ENCODE peak calls at places on chromosomes 1 and 21, in six cellular contexts. One of them, this sample, is unnamed.
A peak's percentile ranks its signal among the peaks of the same experiment; 100 is the strongest.

GRCh38 chr21:29300547-29301138 is 1.9 kb downstream of the BACH1 start:
- DNase-seq in spleen: no peak
- DNase-seq in ascending aorta: no peak
- DNase-seq in endodermal cell: no peak
- DNase-seq in body of pancreas: no peak
- DNase-seq in cardiac muscle cell: no peak
- DNase-seq in this sample: no peak

GRCh38 chr1:6414443-6414844 is 5.3 kb downstream of the HES2 start:
- DNase-seq in spleen: no peak
- DNase-seq in cardiac muscle cell: peak; percentile 54
- DNase-seq in ascending aorta: no peak
- DNase-seq in endodermal cell: peak; percentile 90
- DNase-seq in body of pancreas: no peak
- DNase-seq in this sample: no peak

GRCh38 chr1:192592981-192593683 is 17.6 kb downstream of the RGS1 start:
- DNase-seq in ascending aorta: no peak
- DNase-seq in body of pancreas: no peak
- DNase-seq in cardiac muscle cell: no peak
- DNase-seq in endodermal cell: no peak
- DNase-seq in spleen: no peak
- DNase-seq in this sample: no peak

GRCh38 chr1:78491311-78492071 is 717 bp downstream of the PTGFR start:
- DNase-seq in spleen: no peak
- DNase-seq in ascending aorta: no peak
- DNase-seq in body of pancreas: peak; percentile 39
- DNase-seq in cardiac muscle cell: peak; percentile 44
- DNase-seq in endodermal cell: peak; percentile 80
- DNase-seq in this sample: peak; percentile 39

GRCh38 chr1:229572286-229572685 is 13.8 kb upstream of the ABCB10 start:
- DNase-seq in endodermal cell: no peak
- DNase-seq in body of pancreas: no peak
- DNase-seq in cardiac muscle cell: no peak
- DNase-seq in spleen: no peak
- DNase-seq in ascending aorta: no peak
- DNase-seq in this sample: no peak

GRCh38 chr1:38166461-38166860 is 119.9 kb upstream of the POU3F1 start:
- DNase-seq in body of pancreas: no peak
- DNase-seq in ascending aorta: no peak
- DNase-seq in endodermal cell: no peak
- DNase-seq in cardiac muscle cell: no peak
- DNase-seq in spleen: no peak
- DNase-seq in this sample: no peak

GRCh38 chr1:230090194-230090711 is 23.2 kb downstream of the GALNT2 start:
- DNase-seq in spleen: no peak
- DNase-seq in ascending aorta: no peak
- DNase-seq in endodermal cell: no peak
- DNase-seq in body of pancreas: no peak
- DNase-seq in cardiac muscle cell: no peak
- DNase-seq in this sample: no peak

GRCh38 chr1:64701071-64701470 is 43.8 kb upstream of the RAVER2 start:
- DNase-seq in ascending aorta: no peak
- DNase-seq in body of pancreas: no peak
- DNase-seq in endodermal cell: no peak
- DNase-seq in cardiac muscle cell: no peak
- DNase-seq in spleen: no peak
- DNase-seq in this sample: no peak

GRCh38 chr1:43936470-43937151 is 3.0 kb downstream of the ARTN start:
- DNase-seq in body of pancreas: peak; percentile 60
- DNase-seq in endodermal cell: peak; percentile 87
- DNase-seq in ascending aorta: no peak
- DNase-seq in cardiac muscle cell: peak; percentile 71
- DNase-seq in spleen: no peak
- DNase-seq in this sample: no peak

GRCh38 chr1:13930151-13930550 is 230.2 kb downstream of the PRDM2 start:
- DNase-seq in cardiac muscle cell: no peak
- DNase-seq in spleen: no peak
- DNase-seq in body of pancreas: peak; percentile 4
- DNase-seq in endodermal cell: peak; percentile 88
- DNase-seq in ascending aorta: no peak
- DNase-seq in this sample: no peak

GRCh38 chr1:34870395-34870794 is 10.8 kb upstream of the SMIM12 start:
- DNase-seq in cardiac muscle cell: no peak
- DNase-seq in spleen: no peak
- DNase-seq in body of pancreas: no peak
- DNase-seq in ascending aorta: no peak
- DNase-seq in endodermal cell: peak; percentile 35
- DNase-seq in this sample: no peak

GRCh38 chr1:204763773-204764427 is 78.4 kb upstream of the LRRN2 start:
- DNase-seq in ascending aorta: peak; percentile 71
- DNase-seq in body of pancreas: peak; percentile 92
- DNase-seq in spleen: peak; percentile 91
- DNase-seq in cardiac muscle cell: peak; percentile 86
- DNase-seq in endodermal cell: peak; percentile 95
- DNase-seq in this sample: peak; percentile 13

GRCh38 chr1:9402717-9403116 is 110.0 kb downstream of the SPSB1 start:
- DNase-seq in body of pancreas: no peak
- DNase-seq in endodermal cell: no peak
- DNase-seq in spleen: no peak
- DNase-seq in ascending aorta: no peak
- DNase-seq in cardiac muscle cell: no peak
- DNase-seq in this sample: no peak

GRCh38 chr1:9404117-9404516 is 111.4 kb downstream of the SPSB1 start:
- DNase-seq in cardiac muscle cell: no peak
- DNase-seq in body of pancreas: no peak
- DNase-seq in endodermal cell: no peak
- DNase-seq in spleen: no peak
- DNase-seq in ascending aorta: no peak
- DNase-seq in this sample: no peak

GRCh38 chr1:9406111-9406510 is 113.4 kb downstream of the SPSB1 start:
- DNase-seq in body of pancreas: no peak
- DNase-seq in cardiac muscle cell: no peak
- DNase-seq in ascending aorta: no peak
- DNase-seq in endodermal cell: no peak
- DNase-seq in spleen: no peak
- DNase-seq in this sample: no peak

GRCh38 chr1:9402256-9402616 is 109.5 kb downstream of the SPSB1 start:
- DNase-seq in endodermal cell: no peak
- DNase-seq in cardiac muscle cell: no peak
- DNase-seq in body of pancreas: no peak
- DNase-seq in spleen: no peak
- DNase-seq in ascending aorta: no peak
- DNase-seq in this sample: no peak

DNA sequence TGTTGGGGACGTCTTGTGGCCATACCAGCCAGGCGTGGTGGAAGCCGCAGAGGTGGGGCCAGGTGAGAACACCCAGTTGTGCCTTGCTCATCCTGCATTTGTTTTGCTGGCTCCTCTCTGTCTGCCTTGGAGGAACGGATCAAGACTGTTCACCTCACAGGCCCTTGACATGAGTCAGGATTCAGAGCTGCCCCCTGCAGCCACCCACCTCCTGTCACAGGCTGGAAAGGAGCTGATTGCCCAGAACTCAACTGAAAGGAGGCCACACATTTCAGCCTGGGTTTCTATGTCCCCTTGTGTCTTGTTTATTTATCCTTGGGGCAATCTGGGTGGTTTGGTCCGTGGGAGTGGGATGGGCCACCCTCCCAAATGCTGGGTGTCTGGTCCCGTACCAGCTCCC is 111.8 kb downstream of the SPSB1 start:
- DNase-seq in body of pancreas: no peak
- DNase-seq in ascending aorta: no peak
- DNase-seq in endodermal cell: no peak
- DNase-seq in cardiac muscle cell: no peak
- DNase-seq in spleen: no peak
- DNase-seq in this sample: no peak
- H3K4me3 ChIP-seq in body of pancreas: no peak overlapping the region
- H3K4me3 ChIP-seq in ascending aorta: no peak overlapping the region
- H3K4me3 ChIP-seq in endodermal cell: no peak overlapping the region
- H3K4me3 ChIP-seq in cardiac muscle cell: no peak overlapping the region
- H3K4me3 ChIP-seq in spleen: no peak overlapping the region
- H3K4me3 ChIP-seq in this sample: no peak overlapping the region

DNA sequence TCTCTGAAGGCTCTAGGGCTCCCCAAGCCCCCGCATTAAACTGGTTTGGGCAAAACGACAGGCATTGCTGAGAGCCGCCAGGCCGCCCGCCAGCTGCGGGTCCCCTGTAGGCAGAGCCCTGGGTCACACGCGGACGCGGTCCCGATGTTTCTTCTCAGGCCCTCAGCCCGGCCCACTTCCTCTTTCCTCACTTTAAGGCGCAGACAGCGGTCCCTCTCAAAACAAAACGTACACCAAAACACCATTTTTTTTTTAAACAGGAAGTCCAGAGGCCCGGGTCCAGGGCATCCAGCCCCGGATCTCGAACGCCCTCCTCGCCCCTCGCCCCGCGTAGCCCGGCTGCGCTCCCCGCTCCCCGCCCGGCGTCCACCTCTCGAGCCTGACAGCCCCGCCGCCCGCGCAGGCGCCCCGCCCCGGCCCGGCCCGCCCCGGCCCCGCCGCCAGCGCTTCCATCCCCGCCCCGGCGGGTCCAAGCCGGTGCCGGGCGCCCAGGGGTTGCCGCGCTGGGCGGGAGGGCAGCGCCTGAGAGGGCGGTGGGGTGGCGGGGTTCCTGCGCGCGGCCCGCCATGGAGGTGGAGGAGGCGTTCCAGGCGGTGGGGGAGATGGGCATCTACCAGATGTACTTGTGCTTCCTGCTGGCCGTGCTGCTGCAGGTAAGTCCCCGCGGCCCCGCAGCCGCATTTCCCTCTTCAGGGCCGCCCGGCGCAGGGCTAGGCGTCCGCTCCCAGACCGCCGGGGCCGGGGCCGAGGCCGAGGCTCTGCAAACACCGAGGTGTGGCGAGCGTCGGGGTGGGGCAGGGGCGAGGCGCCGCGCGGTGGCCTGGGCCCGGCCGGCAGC is at the start of gene SLC22A15:
- DNase-seq in spleen: peak; percentile 94
- DNase-seq in body of pancreas: peak; percentile 76
- DNase-seq in endodermal cell: peak; percentile 88
- DNase-seq in ascending aorta: peak; percentile 79
- DNase-seq in cardiac muscle cell: peak; percentile 62
- DNase-seq in this sample: no peak
- TF ChIP-seq CTCF in spleen: peak; percentile 16
- TF ChIP-seq CTCF in body of pancreas: no peak
- TF ChIP-seq CTCF in endodermal cell: peak; percentile 26
- TF ChIP-seq CTCF in ascending aorta: no peak
- TF ChIP-seq CTCF in cardiac muscle cell: peak; percentile 3
- TF ChIP-seq CTCF in this sample: no peak

GRCh38 chr1:101996830-101997485 is at the start of gene OLFM3:
- DNase-seq in spleen: peak; percentile 60
- DNase-seq in body of pancreas: peak; percentile 5
- DNase-seq in endodermal cell: peak; percentile 95
- DNase-seq in ascending aorta: no peak
- DNase-seq in cardiac muscle cell: peak; percentile 93
- DNase-seq in this sample: no peak

GRCh38 chr1:101992816-101993575 is 3.7 kb downstream of the OLFM3 start:
- DNase-seq in endodermal cell: no peak
- DNase-seq in body of pancreas: no peak
- DNase-seq in spleen: no peak
- DNase-seq in cardiac muscle cell: no peak
- DNase-seq in ascending aorta: no peak
- DNase-seq in this sample: no peak

GRCh38 chr1:101995984-101996731 is 568 bp downstream of the OLFM3 start:
- DNase-seq in endodermal cell: peak; percentile 55
- DNase-seq in ascending aorta: no peak
- DNase-seq in cardiac muscle cell: peak; percentile 13
- DNase-seq in body of pancreas: no peak
- DNase-seq in spleen: no peak
- DNase-seq in this sample: no peak

GRCh38 chr1:101993703-101994102 is 3.0 kb downstream of the OLFM3 start:
- DNase-seq in body of pancreas: no peak
- DNase-seq in spleen: no peak
- DNase-seq in ascending aorta: no peak
- DNase-seq in endodermal cell: no peak
- DNase-seq in cardiac muscle cell: no peak
- DNase-seq in this sample: no peak
- H3K4me3 ChIP-seq in body of pancreas: no peak overlapping the region
- H3K4me3 ChIP-seq in spleen: no peak overlapping the region
- H3K4me3 ChIP-seq in ascending aorta: no peak overlapping the region
- H3K4me3 ChIP-seq in endodermal cell: no peak overlapping the region
- H3K4me3 ChIP-seq in cardiac muscle cell: no peak overlapping the region
- H3K4me3 ChIP-seq in this sample: no peak overlapping the region

DNA sequence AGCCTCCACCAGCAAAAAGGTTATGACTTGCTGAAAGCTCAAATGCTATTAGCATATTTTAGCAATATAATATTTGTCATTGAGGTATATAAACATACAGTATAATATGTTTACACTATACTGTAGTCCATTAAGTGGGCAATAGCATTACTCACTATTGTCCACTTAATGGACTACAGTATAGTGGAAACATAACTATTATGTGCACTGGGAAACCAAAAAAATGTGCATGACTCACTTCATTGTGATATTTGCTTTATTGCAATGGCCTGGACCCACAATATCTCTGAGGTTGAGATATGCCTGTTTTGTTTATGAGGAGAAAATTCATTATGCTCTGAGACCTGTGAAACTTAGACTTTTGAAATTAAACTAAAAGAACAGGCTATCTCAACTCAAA is 300.0 kb downstream of the BARHL2 start:
- DNase-seq in body of pancreas: no peak
- DNase-seq in spleen: no peak
- DNase-seq in ascending aorta: no peak
- DNase-seq in endodermal cell: no peak
- DNase-seq in cardiac muscle cell: no peak
- DNase-seq in this sample: no peak
- TF ChIP-seq CTCF in body of pancreas: no peak
- TF ChIP-seq CTCF in spleen: no peak
- TF ChIP-seq CTCF in ascending aorta: no peak
- TF ChIP-seq CTCF in endodermal cell: no peak
- TF ChIP-seq CTCF in cardiac muscle cell: no peak
- TF ChIP-seq CTCF in this sample: no peak

DNA sequence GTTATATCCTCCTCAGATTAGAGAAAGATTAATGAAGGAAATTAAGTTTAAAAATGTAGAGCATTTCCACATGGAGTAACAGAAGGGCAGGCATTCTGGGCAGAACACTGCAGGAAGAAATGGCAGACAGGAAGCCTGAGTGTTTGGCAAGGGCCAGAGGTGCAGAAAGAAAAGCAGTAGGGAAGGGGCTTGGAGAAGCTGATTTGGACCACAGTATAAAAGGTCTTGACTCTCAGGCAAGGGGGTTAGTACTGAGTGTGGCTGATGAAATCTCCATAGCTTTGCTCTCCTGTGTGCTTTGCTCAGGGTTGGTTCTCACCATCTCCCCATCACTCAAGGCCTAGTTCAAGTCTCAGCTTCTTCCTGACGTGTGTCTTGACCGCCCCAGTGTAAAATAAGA is 80.2 kb downstream of the SLC45A1 start:
- DNase-seq in body of pancreas: no peak
- DNase-seq in cardiac muscle cell: no peak
- DNase-seq in endodermal cell: no peak
- DNase-seq in spleen: no peak
- DNase-seq in ascending aorta: peak; percentile 19
- DNase-seq in this sample: no peak
- H3K4me3 ChIP-seq in body of pancreas: no peak overlapping the region
- H3K4me3 ChIP-seq in cardiac muscle cell: no peak overlapping the region
- H3K4me3 ChIP-seq in endodermal cell: no peak overlapping the region
- H3K4me3 ChIP-seq in spleen: no peak overlapping the region
- H3K4me3 ChIP-seq in ascending aorta: no peak overlapping the region
- H3K4me3 ChIP-seq in this sample: no peak overlapping the region

GRCh38 chr1:59779949-59780348 is 34.8 kb upstream of the HOOK1 start:
- DNase-seq in spleen: no peak
- DNase-seq in cardiac muscle cell: no peak
- DNase-seq in endodermal cell: peak; percentile 65
- DNase-seq in ascending aorta: no peak
- DNase-seq in body of pancreas: no peak
- DNase-seq in this sample: no peak
- TF ChIP-seq CTCF in spleen: no peak
- TF ChIP-seq CTCF in cardiac muscle cell: no peak
- TF ChIP-seq CTCF in endodermal cell: peak; percentile 81
- TF ChIP-seq CTCF in ascending aorta: no peak
- TF ChIP-seq CTCF in body of pancreas: no peak
- TF ChIP-seq CTCF in this sample: no peak

This sample was measured in LNCaP clone FGC.